ENCODE peak calls at places on chromosomes 4 and X, in seven cellular contexts. K, W, V, L, P, G and Z are unnamed samples.

GRCh38 chr4:8325284-8325973 is 55.9 kb downstream of the HTRA3 start:
- DNase-seq in K (no peak), W (no peak), V (no peak), L (no peak), P (peak; percentile 8), G (no peak), Z (no peak)

GRCh38 chr4:110287130-110287529 is 88.7 kb upstream of the ELOVL6 start:
- DNase-seq in K (no peak), W (no peak), V (peak; percentile 30), L (no peak), P (no peak), G (peak; percentile 81), Z (no peak)

GRCh38 chr4:138158746-138159297 is 83.3 kb downstream of the SLC7A11 start:
- DNase-seq in K (no peak), W (no peak), V (no peak), L (no peak), P (no peak), G (peak; percentile 91), Z (no peak)

GRCh38 chrX:47169726-47170515 is 23.7 kb upstream of the UBA1 start:
- DNase-seq in K (no peak), W (no peak), V (no peak), L (no peak), P (peak; percentile 66), G (peak; percentile 54), Z (no peak)

GRCh38 chr4:22607382-22607781 is 85.4 kb upstream of the GBA3 start:
- DNase-seq in K (peak; percentile 31), W (no peak), V (peak; percentile 55), L (peak; percentile 46), P (peak; percentile 62), G (peak; percentile 31), Z (no peak)

GRCh38 chr4:89586864-89587263 is 250.1 kb downstream of the SNCA start:
- DNase-seq in K (no peak), W (no peak), V (no peak), L (peak; percentile 31), P (no peak), G (peak; percentile 20), Z (no peak)

GRCh38 chrX:68490644-68491043 is 8.2 kb upstream of the YIPF6 start:
- DNase-seq in K (no peak), W (no peak), V (peak; percentile 30), L (peak; percentile 53), P (no peak), G (peak; percentile 14), Z (no peak)

GRCh38 chr4:166896254-166896653 is 338.0 kb downstream of the SPOCK3 start:
- DNase-seq in K (no peak), W (no peak), V (no peak), L (no peak), P (no peak), G (no peak), Z (no peak)

GRCh38 chr4:3473943-3474335 is 10.8 kb downstream of the DOK7 start:
- DNase-seq in K (no peak), W (no peak), V (no peak), L (no peak), P (no peak), G (no peak), Z (no peak)

GRCh38 chr4:101888472-101888871 is 97.9 kb downstream of the BANK1 start:
- DNase-seq in K (no peak), W (no peak), V (no peak), L (no peak), P (no peak), G (no peak), Z (no peak)

GRCh38 chr4:54318904-54319303 is 89.8 kb downstream of the PDGFRA start:
- DNase-seq in K (peak; percentile 56), W (no peak), V (peak; percentile 15), L (peak; percentile 84), P (no peak), G (peak; percentile 58), Z (no peak)

GRCh38 chrX:49165901-49166881 is 3.6 kb downstream of the MAGIX start:
- DNase-seq in K (peak; percentile 88), W (no peak), V (peak; percentile 88), L (peak; percentile 92), P (peak; percentile 88), G (peak; percentile 61), Z (peak; percentile 79)
- H3K4me3 ChIP-seq in K (peak overlapping the region; percentile 62), W (peak overlapping the region; percentile 55), V (no peak overlapping the region), L (peak overlapping the region; percentile 59), P (peak overlapping the region; percentile 38), G (peak overlapping the region; percentile 39), Z (peak overlapping the region; percentile 22)

GRCh38 chrX:19589105-19589504 is 73.8 kb upstream of the MAP3K15 start:
- DNase-seq in K (no peak), W (no peak), V (no peak), L (no peak), P (no peak), G (no peak), Z (no peak)

GRCh38 chrX:19593684-19594083 is 78.4 kb upstream of the MAP3K15 start:
- DNase-seq in K (peak; percentile 48), W (no peak), V (peak; percentile 27), L (peak; percentile 44), P (no peak), G (peak; percentile 48), Z (no peak)

GRCh38 chrX:19595036-19595435 is 79.7 kb upstream of the MAP3K15 start:
- DNase-seq in K (no peak), W (no peak), V (no peak), L (no peak), P (no peak), G (no peak), Z (no peak)

DNA sequence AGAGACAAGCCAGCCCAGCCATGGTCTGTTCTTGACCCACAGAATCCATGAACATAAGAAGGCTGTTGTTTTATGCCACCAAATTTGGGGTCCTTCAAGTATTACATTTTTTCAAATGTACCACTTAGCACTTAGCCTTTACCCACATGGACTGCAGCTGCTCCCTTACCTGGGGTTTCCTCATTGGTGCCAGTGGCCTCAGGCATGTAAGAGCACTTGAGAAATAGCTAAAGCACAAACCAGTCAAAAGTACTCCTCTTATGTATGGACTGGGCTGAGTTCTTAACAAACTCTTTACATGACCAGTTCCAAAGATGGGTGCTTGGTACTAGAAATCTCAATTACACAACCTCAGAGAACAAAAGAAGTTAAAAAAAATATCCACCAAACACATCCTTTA is 77.6 kb upstream of the MAP3K15 start:
- DNase-seq in K (no peak), W (no peak), V (no peak), L (no peak), P (no peak), G (no peak), Z (no peak)
- H3K4me1 ChIP-seq in K (no peaks in the 10 kb centered on the region), W (no peaks in the 10 kb centered on the region), V (no peaks in the 10 kb centered on the region), L (peaks cover 22% of the 10 kb centered on the region), P (no peaks in the 10 kb centered on the region), G (peaks cover 3% of the 10 kb centered on the region), Z (no peaks in the 10 kb centered on the region)

DNA sequence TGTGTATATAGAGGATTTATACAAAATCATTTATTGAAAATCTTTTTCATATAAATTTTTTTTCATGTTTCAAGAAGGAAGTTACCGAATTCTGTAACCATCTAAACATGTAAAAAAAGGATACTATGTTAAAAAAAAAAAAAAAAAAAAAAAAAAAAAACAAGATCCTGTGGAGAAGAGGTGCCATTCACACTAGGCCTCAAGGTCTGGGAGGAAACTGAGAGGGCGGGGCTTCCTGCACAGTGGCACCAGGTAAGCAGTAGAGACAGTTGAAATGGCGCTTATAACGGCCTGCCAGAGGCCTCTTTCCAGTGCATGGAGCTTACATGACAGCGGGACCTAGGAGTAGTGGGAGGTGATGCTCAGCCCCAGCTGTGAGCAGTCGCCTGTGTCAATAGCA is 17.5 kb downstream of the TRAPPC2 start:
- DNase-seq in K (no peak), W (peak; percentile 13), V (no peak), L (peak; percentile 8), P (no peak), G (no peak), Z (no peak)
- H3K27ac ChIP-seq in K (no peak overlapping the region), W (peak overlapping the region; percentile 35), V (peak overlapping the region; percentile 14), L (no peak overlapping the region), P (no peak overlapping the region), G (peak overlapping the region; percentile 20), Z (no peak overlapping the region)

GRCh38 chrX:134023851-134024281 is 38.5 kb upstream of the GPC3 start:
- DNase-seq in K (no peak), W (no peak), V (no peak), L (no peak), P (no peak), G (no peak), Z (no peak)

GRCh38 chrX:134026732-134027311 is 41.4 kb upstream of the GPC3 start:
- DNase-seq in K (no peak), W (no peak), V (peak; percentile 81), L (peak; percentile 87), P (peak; percentile 41), G (peak; percentile 5), Z (peak; percentile 31)

GRCh38 chrX:134020910-134021309 is 35.5 kb upstream of the GPC3 start:
- DNase-seq in K (no peak), W (no peak), V (no peak), L (peak; percentile 49), P (no peak), G (no peak), Z (no peak)

GRCh38 chrX:134024686-134025377 is 39.4 kb upstream of the GPC3 start:
- DNase-seq in K (no peak), W (no peak), V (no peak), L (no peak), P (no peak), G (no peak), Z (no peak)

DNA sequence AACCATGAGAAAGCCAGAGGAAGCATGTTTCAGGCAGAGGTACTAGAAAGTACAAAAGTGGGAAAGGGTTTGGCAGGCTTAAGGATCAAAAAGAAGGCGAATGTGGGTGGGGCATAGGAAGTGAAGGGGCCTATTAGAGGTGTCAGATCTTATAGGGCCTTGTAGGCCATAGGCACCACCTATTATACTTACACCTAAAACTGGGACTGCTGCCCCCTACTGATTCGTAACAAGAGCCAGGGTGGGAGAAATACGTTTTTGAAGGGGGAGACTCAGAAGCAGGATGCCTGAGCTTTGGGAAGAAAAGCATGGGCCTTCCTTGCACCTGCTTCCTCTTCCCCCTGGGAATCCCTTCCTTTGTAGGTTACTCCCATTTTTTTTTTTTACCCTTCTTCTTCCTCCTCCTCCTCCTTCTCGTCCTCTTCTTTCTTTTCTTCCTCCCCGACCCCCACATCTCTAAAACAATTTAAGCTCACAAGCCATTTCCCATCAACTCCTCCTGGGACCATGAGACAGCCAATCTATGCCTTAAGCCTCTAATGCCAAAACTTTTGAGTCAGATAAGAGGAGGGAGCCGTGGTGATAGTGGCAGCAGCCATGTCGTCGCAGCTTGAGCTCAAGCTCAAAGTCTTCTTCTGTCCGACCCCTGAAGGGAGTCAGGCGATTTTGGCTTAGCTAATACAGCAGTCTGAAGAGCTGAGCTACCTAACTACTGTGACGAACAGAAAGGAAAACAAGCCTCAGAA is 40.8 kb upstream of the GPC3 start:
- DNase-seq in K (no peak), W (no peak), V (no peak), L (peak; percentile 63), P (no peak), G (no peak), Z (no peak)
- H3K4me3 ChIP-seq in K (no peak overlapping the region), W (no peak overlapping the region), V (no peak overlapping the region), L (peak overlapping the region; percentile 50), P (no peak overlapping the region), G (no peak overlapping the region), Z (no peak overlapping the region)